ENCODE peak calls at places on chromosomes 2 and 18, in ten cellular contexts. One of them, this sample, is unnamed.
A peak's percentile ranks its signal among the peaks of the same experiment; 100 is the strongest.

GRCh38 chr2:12705230-12705629 is 11.5 kb upstream of the TRIB2 start:
- DNase-seq in right lobe of liver: no peak
- DNase-seq in BE2C: no peak
- DNase-seq in kidney epithelial cell: no peak
- DNase-seq in mammary epithelial cell: no peak
- DNase-seq in suprapubic skin: no peak
- DNase-seq in Peyer's patch: no peak
- DNase-seq in brain microvascular endothelial cell: no peak
- DNase-seq in tibial artery: no peak
- DNase-seq in lower lobe of right lung: no peak
- DNase-seq in this sample: no peak

GRCh38 chr2:55408098-55408882 is 11.4 kb downstream of the CCDC88A start:
- DNase-seq in suprapubic skin: no peak
- DNase-seq in tibial artery: no peak
- DNase-seq in Peyer's patch: no peak
- DNase-seq in mammary epithelial cell: peak; percentile 67
- DNase-seq in kidney epithelial cell: no peak
- DNase-seq in BE2C: no peak
- DNase-seq in brain microvascular endothelial cell: no peak
- DNase-seq in right lobe of liver: no peak
- DNase-seq in lower lobe of right lung: no peak
- DNase-seq in this sample: peak; percentile 26

GRCh38 chr2:121019073-121019472 is 265.9 kb downstream of the TFCP2L1 start:
- DNase-seq in mammary epithelial cell: no peak
- DNase-seq in Peyer's patch: no peak
- DNase-seq in right lobe of liver: no peak
- DNase-seq in suprapubic skin: no peak
- DNase-seq in brain microvascular endothelial cell: no peak
- DNase-seq in BE2C: no peak
- DNase-seq in lower lobe of right lung: no peak
- DNase-seq in kidney epithelial cell: no peak
- DNase-seq in tibial artery: no peak
- DNase-seq in this sample: no peak

GRCh38 chr18:48473816-48474215 is 64.6 kb upstream of the ZBTB7C start:
- DNase-seq in brain microvascular endothelial cell: no peak
- DNase-seq in tibial artery: no peak
- DNase-seq in mammary epithelial cell: no peak
- DNase-seq in right lobe of liver: no peak
- DNase-seq in suprapubic skin: no peak
- DNase-seq in Peyer's patch: no peak
- DNase-seq in lower lobe of right lung: no peak
- DNase-seq in kidney epithelial cell: no peak
- DNase-seq in BE2C: no peak
- DNase-seq in this sample: no peak

GRCh38 chr2:14735696-14736095 is 103.2 kb downstream of the LRATD1 start:
- DNase-seq in BE2C: no peak
- DNase-seq in kidney epithelial cell: no peak
- DNase-seq in mammary epithelial cell: no peak
- DNase-seq in suprapubic skin: no peak
- DNase-seq in brain microvascular endothelial cell: no peak
- DNase-seq in tibial artery: no peak
- DNase-seq in right lobe of liver: no peak
- DNase-seq in lower lobe of right lung: no peak
- DNase-seq in Peyer's patch: no peak
- DNase-seq in this sample: no peak

GRCh38 chr2:195561205-195562032 is 95.6 kb upstream of the SLC39A10 start:
- DNase-seq in right lobe of liver: no peak
- DNase-seq in brain microvascular endothelial cell: peak; percentile 93
- DNase-seq in lower lobe of right lung: no peak
- DNase-seq in BE2C: no peak
- DNase-seq in suprapubic skin: no peak
- DNase-seq in kidney epithelial cell: peak; percentile 51
- DNase-seq in tibial artery: no peak
- DNase-seq in Peyer's patch: no peak
- DNase-seq in mammary epithelial cell: peak; percentile 92
- DNase-seq in this sample: no peak

GRCh38 chr2:41937921-41938708 is 109.7 kb upstream of the PKDCC start:
- DNase-seq in kidney epithelial cell: no peak
- DNase-seq in tibial artery: no peak
- DNase-seq in lower lobe of right lung: no peak
- DNase-seq in BE2C: peak; percentile 69
- DNase-seq in mammary epithelial cell: no peak
- DNase-seq in brain microvascular endothelial cell: no peak
- DNase-seq in Peyer's patch: no peak
- DNase-seq in right lobe of liver: no peak
- DNase-seq in suprapubic skin: no peak
- DNase-seq in this sample: no peak

GRCh38 chr2:20616341-20616871 is 34.5 kb downstream of the HS1BP3 start:
- DNase-seq in Peyer's patch: peak; percentile 31
- DNase-seq in tibial artery: peak; percentile 19
- DNase-seq in lower lobe of right lung: peak; percentile 24
- DNase-seq in brain microvascular endothelial cell: no peak
- DNase-seq in mammary epithelial cell: no peak
- DNase-seq in BE2C: peak; percentile 6
- DNase-seq in right lobe of liver: peak; percentile 43
- DNase-seq in kidney epithelial cell: no peak
- DNase-seq in suprapubic skin: peak; percentile 70
- DNase-seq in this sample: no peak

GRCh38 chr2:238130111-238130695 is 8.3 kb upstream of the KLHL30 start:
- DNase-seq in tibial artery: no peak
- DNase-seq in right lobe of liver: no peak
- DNase-seq in kidney epithelial cell: no peak
- DNase-seq in suprapubic skin: no peak
- DNase-seq in BE2C: no peak
- DNase-seq in brain microvascular endothelial cell: no peak
- DNase-seq in Peyer's patch: peak; percentile 46
- DNase-seq in lower lobe of right lung: peak; percentile 41
- DNase-seq in mammary epithelial cell: no peak
- DNase-seq in this sample: no peak

GRCh38 chr2:238126775-238127164 is 11.7 kb upstream of the KLHL30 start:
- DNase-seq in suprapubic skin: no peak
- DNase-seq in lower lobe of right lung: no peak
- DNase-seq in brain microvascular endothelial cell: no peak
- DNase-seq in tibial artery: no peak
- DNase-seq in right lobe of liver: no peak
- DNase-seq in mammary epithelial cell: no peak
- DNase-seq in Peyer's patch: no peak
- DNase-seq in BE2C: no peak
- DNase-seq in kidney epithelial cell: no peak
- DNase-seq in this sample: no peak

GRCh38 chr2:238127165-238128060 is 11.1 kb upstream of the KLHL30 start:
- DNase-seq in Peyer's patch: peak; percentile 56
- DNase-seq in right lobe of liver: no peak
- DNase-seq in kidney epithelial cell: no peak
- DNase-seq in suprapubic skin: no peak
- DNase-seq in tibial artery: no peak
- DNase-seq in lower lobe of right lung: peak; percentile 42
- DNase-seq in brain microvascular endothelial cell: peak; percentile 51
- DNase-seq in mammary epithelial cell: no peak
- DNase-seq in BE2C: no peak
- DNase-seq in this sample: no peak

GRCh38 chr2:238129166-238130010 is 9.1 kb upstream of the KLHL30 start:
- DNase-seq in kidney epithelial cell: no peak
- DNase-seq in suprapubic skin: no peak
- DNase-seq in lower lobe of right lung: peak; percentile 28
- DNase-seq in right lobe of liver: no peak
- DNase-seq in brain microvascular endothelial cell: no peak
- DNase-seq in Peyer's patch: peak; percentile 41
- DNase-seq in BE2C: no peak
- DNase-seq in tibial artery: no peak
- DNase-seq in mammary epithelial cell: no peak
- DNase-seq in this sample: no peak

DNA sequence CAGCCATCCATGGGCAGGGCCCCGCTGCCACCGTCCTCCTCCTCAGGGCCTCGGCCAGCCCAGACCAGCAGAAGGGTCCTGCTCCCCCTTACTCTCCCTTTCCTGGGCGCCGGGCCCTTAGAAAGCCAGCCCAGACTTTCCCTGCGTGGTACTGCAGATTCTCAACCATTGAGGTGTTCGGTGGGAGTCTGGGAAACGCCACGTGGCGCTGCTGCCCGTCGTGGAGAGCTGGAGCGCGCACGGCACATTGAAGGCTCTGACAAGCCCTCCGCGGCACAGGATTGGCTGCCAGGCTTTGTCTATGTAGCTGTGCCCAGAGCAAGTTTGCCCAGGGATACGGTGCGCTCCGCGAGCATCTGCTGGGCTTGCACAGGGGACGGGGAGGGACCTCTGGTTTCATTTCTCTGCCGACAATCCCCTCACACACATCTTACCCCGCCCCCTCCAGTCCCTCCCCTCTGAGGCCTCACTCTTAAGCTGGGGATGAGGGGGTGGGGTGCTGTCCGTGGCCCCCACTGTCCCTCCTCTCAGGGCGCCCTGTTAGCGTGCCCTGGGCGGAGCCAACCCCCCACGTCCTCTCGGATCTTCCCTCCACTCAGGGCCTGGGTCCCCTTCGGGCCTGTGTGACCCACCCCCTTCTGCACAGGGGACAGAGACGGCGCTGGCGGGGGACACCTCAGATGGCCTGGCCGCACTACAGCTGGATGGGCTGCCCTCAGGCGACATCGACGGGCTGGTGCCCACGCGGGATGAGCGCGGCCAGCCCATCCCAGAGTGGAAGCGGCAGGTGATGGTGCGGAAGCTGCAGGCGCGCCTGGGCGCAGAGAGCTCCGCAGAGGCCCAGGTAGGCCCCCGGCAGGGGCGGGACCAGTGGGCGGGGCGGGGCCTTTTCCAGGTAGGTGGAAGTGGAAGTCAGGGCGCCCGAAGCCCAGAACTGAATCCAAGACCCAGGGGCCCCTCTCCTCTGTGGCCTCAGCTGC is 10.1 kb upstream of the KLHL30 start:
- DNase-seq in tibial artery: no peak
- DNase-seq in right lobe of liver: no peak
- DNase-seq in BE2C: no peak
- DNase-seq in mammary epithelial cell: no peak
- DNase-seq in suprapubic skin: no peak
- DNase-seq in kidney epithelial cell: no peak
- DNase-seq in brain microvascular endothelial cell: no peak
- DNase-seq in Peyer's patch: peak; percentile 39
- DNase-seq in lower lobe of right lung: peak; percentile 37
- DNase-seq in this sample: no peak
- H3K4me3 ChIP-seq in tibial artery: no peak overlapping the region
- H3K4me3 ChIP-seq in right lobe of liver: no peak overlapping the region
- H3K4me3 ChIP-seq in BE2C: no peak overlapping the region
- H3K4me3 ChIP-seq in mammary epithelial cell: no peak overlapping the region
- H3K4me3 ChIP-seq in suprapubic skin: no peak overlapping the region
- H3K4me3 ChIP-seq in kidney epithelial cell: no peak overlapping the region
- H3K4me3 ChIP-seq in brain microvascular endothelial cell: no peak overlapping the region
- H3K4me3 ChIP-seq in Peyer's patch: no peak overlapping the region
- H3K4me3 ChIP-seq in lower lobe of right lung: no peak overlapping the region
- H3K4me3 ChIP-seq in this sample: no peak overlapping the region

DNA sequence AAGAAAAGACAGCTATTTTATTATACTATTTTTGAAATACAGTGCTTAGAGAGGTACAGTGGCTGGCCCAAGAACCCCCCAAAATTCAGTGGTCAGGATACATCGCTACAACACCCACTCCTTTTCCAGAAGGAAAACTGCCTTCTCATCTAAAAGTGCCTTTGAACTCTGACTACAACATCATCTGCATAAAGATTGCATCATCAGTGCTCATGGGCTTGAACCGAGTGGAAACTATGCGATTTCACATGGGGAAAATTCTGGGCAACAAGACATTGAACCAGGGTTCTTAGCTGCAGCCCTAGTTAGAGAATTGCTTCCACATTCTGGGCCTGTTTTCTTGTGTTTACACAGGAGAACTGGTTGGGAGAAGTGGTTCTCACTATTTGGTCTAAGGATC is 294.6 kb upstream of the SLC14A2 start:
- DNase-seq in right lobe of liver: peak; percentile 51
- DNase-seq in tibial artery: no peak
- DNase-seq in suprapubic skin: no peak
- DNase-seq in kidney epithelial cell: no peak
- DNase-seq in lower lobe of right lung: no peak
- DNase-seq in BE2C: no peak
- DNase-seq in brain microvascular endothelial cell: no peak
- DNase-seq in Peyer's patch: no peak
- DNase-seq in mammary epithelial cell: no peak
- DNase-seq in this sample: no peak
- H3K36me3 ChIP-seq in right lobe of liver: no peaks in the 10 kb centered on the region
- H3K36me3 ChIP-seq in tibial artery: no peaks in the 10 kb centered on the region
- H3K36me3 ChIP-seq in suprapubic skin: no peaks in the 10 kb centered on the region
- H3K36me3 ChIP-seq in kidney epithelial cell: no peaks in the 10 kb centered on the region
- H3K36me3 ChIP-seq in lower lobe of right lung: no peaks in the 10 kb centered on the region
- H3K36me3 ChIP-seq in BE2C: no peaks in the 10 kb centered on the region
- H3K36me3 ChIP-seq in brain microvascular endothelial cell: no peaks in the 10 kb centered on the region
- H3K36me3 ChIP-seq in Peyer's patch: no peaks in the 10 kb centered on the region
- H3K36me3 ChIP-seq in mammary epithelial cell: no peaks in the 10 kb centered on the region
- H3K36me3 ChIP-seq in this sample: no peaks in the 10 kb centered on the region

GRCh38 chr2:45826889-45827635 is 175.6 kb downstream of the PRKCE start:
- DNase-seq in BE2C: peak; percentile 86
- DNase-seq in brain microvascular endothelial cell: peak; percentile 16
- DNase-seq in kidney epithelial cell: no peak
- DNase-seq in right lobe of liver: no peak
- DNase-seq in mammary epithelial cell: no peak
- DNase-seq in Peyer's patch: no peak
- DNase-seq in lower lobe of right lung: no peak
- DNase-seq in suprapubic skin: no peak
- DNase-seq in tibial artery: no peak
- DNase-seq in this sample: peak; percentile 97

GRCh38 chr2:45826476-45826875 is 175.0 kb downstream of the PRKCE start:
- DNase-seq in suprapubic skin: no peak
- DNase-seq in right lobe of liver: no peak
- DNase-seq in brain microvascular endothelial cell: no peak
- DNase-seq in kidney epithelial cell: no peak
- DNase-seq in mammary epithelial cell: no peak
- DNase-seq in BE2C: no peak
- DNase-seq in lower lobe of right lung: no peak
- DNase-seq in tibial artery: no peak
- DNase-seq in Peyer's patch: no peak
- DNase-seq in this sample: no peak

GRCh38 chr2:45833968-45834344 is 182.5 kb downstream of the PRKCE start:
- DNase-seq in Peyer's patch: no peak
- DNase-seq in suprapubic skin: no peak
- DNase-seq in lower lobe of right lung: no peak
- DNase-seq in kidney epithelial cell: no peak
- DNase-seq in tibial artery: no peak
- DNase-seq in right lobe of liver: no peak
- DNase-seq in mammary epithelial cell: no peak
- DNase-seq in brain microvascular endothelial cell: no peak
- DNase-seq in BE2C: no peak
- DNase-seq in this sample: no peak

GRCh38 chr2:45833301-45833967 is 182.0 kb downstream of the PRKCE start:
- DNase-seq in BE2C: no peak
- DNase-seq in brain microvascular endothelial cell: no peak
- DNase-seq in lower lobe of right lung: no peak
- DNase-seq in Peyer's patch: no peak
- DNase-seq in tibial artery: no peak
- DNase-seq in suprapubic skin: no peak
- DNase-seq in mammary epithelial cell: no peak
- DNase-seq in kidney epithelial cell: no peak
- DNase-seq in right lobe of liver: no peak
- DNase-seq in this sample: no peak

GRCh38 chr2:45830322-45830721 is 178.8 kb downstream of the PRKCE start:
- DNase-seq in kidney epithelial cell: no peak
- DNase-seq in mammary epithelial cell: no peak
- DNase-seq in Peyer's patch: no peak
- DNase-seq in BE2C: no peak
- DNase-seq in right lobe of liver: no peak
- DNase-seq in brain microvascular endothelial cell: no peak
- DNase-seq in tibial artery: no peak
- DNase-seq in lower lobe of right lung: no peak
- DNase-seq in suprapubic skin: no peak
- DNase-seq in this sample: no peak
- H3K4me3 ChIP-seq in kidney epithelial cell: no peak overlapping the region
- H3K4me3 ChIP-seq in mammary epithelial cell: no peak overlapping the region
- H3K4me3 ChIP-seq in Peyer's patch: no peak overlapping the region
- H3K4me3 ChIP-seq in BE2C: no peak overlapping the region
- H3K4me3 ChIP-seq in right lobe of liver: no peak overlapping the region
- H3K4me3 ChIP-seq in brain microvascular endothelial cell: no peak overlapping the region
- H3K4me3 ChIP-seq in tibial artery: no peak overlapping the region
- H3K4me3 ChIP-seq in lower lobe of right lung: no peak overlapping the region
- H3K4me3 ChIP-seq in suprapubic skin: no peak overlapping the region
- H3K4me3 ChIP-seq in this sample: no peak overlapping the region

GRCh38 chr2:101012706-101013181 is 10.7 kb downstream of the RPL31 start:
- DNase-seq in brain microvascular endothelial cell: peak; percentile 44
- DNase-seq in tibial artery: no peak
- DNase-seq in mammary epithelial cell: peak; percentile 20
- DNase-seq in kidney epithelial cell: no peak
- DNase-seq in suprapubic skin: no peak
- DNase-seq in BE2C: peak; percentile 15
- DNase-seq in Peyer's patch: no peak
- DNase-seq in lower lobe of right lung: no peak
- DNase-seq in right lobe of liver: no peak
- DNase-seq in this sample: no peak
- H3K36me3 ChIP-seq in brain microvascular endothelial cell: peaks cover 16% of the 10 kb centered on the region
- H3K36me3 ChIP-seq in tibial artery: peaks cover 21% of the 10 kb centered on the region
- H3K36me3 ChIP-seq in mammary epithelial cell: peaks cover 5% of the 10 kb centered on the region
- H3K36me3 ChIP-seq in kidney epithelial cell: no peaks in the 10 kb centered on the region
- H3K36me3 ChIP-seq in suprapubic skin: peaks cover 37% of the 10 kb centered on the region
- H3K36me3 ChIP-seq in BE2C: peaks cover 22% of the 10 kb centered on the region
- H3K36me3 ChIP-seq in Peyer's patch: no peaks in the 10 kb centered on the region
- H3K36me3 ChIP-seq in lower lobe of right lung: peaks cover 65% of the 10 kb centered on the region
- H3K36me3 ChIP-seq in right lobe of liver: no peaks in the 10 kb centered on the region
- H3K36me3 ChIP-seq in this sample: peaks cover 63% of the 10 kb centered on the region

This sample was measured in MG63.